ENCODE peak calls at places on chromosome 7, in eight cellular contexts. B is psoas muscle, U is tibial artery, J is lung, T is spleen, N is HCT116, P is small intestine, L is right cardiac atrium. Q is an unnamed sample.
A peak's percentile ranks its signal among the peaks of the same experiment; 100 is the strongest.

GRCh38 chr7:1555813-1556540 is at the start of gene TMEM184A:
- DNase-seq in U (no peak), N (peak; percentile 89), B (peak; percentile 67), L (peak; percentile 62), P (peak; percentile 97), T (no peak), J (peak; percentile 77), Q (no peak)

GRCh38 chr7:27103489-27104226 is 1.2 kb upstream of the HOXA2 start:
- DNase-seq in B (no peak), U (no peak), P (no peak), J (no peak), N (no peak), T (no peak), L (no peak), Q (peak; percentile 74)

GRCh38 chr7:1401011-1401410 is 58.3 kb downstream of the MICALL2 start:
- DNase-seq in L (no peak), T (no peak), N (peak; percentile 28), U (no peak), J (no peak), B (no peak), P (no peak), Q (no peak)

GRCh38 chr7:155371884-155372781 is 74.5 kb downstream of the INSIG1 start:
- DNase-seq in U (no peak), T (peak; percentile 82), L (no peak), J (no peak), N (no peak), B (no peak), P (no peak), Q (no peak)

GRCh38 chr7:29620531-29620930 is 56.9 kb downstream of the PRR15 start:
- DNase-seq in L (no peak), U (no peak), B (no peak), J (no peak), N (no peak), P (no peak), T (no peak), Q (no peak)

GRCh38 chr7:20330176-20330796 is 414 bp upstream of the ITGB8 start:
- DNase-seq in B (peak; percentile 77), U (peak; percentile 86), T (peak; percentile 88), N (no peak), J (peak; percentile 85), P (peak; percentile 81), L (peak; percentile 95), Q (peak; percentile 93)

GRCh38 chr7:19754521-19755116 is 18.8 kb downstream of the TMEM196 start:
- DNase-seq in B (no peak), J (no peak), T (no peak), N (peak; percentile 51), U (no peak), L (no peak), P (peak; percentile 45), Q (no peak)

GRCh38 chr7:55423891-55424290 is 58.8 kb downstream of the LANCL2 start:
- DNase-seq in N (no peak), L (no peak), U (no peak), J (no peak), P (peak; percentile 24), T (no peak), B (no peak), Q (no peak)

GRCh38 chr7:7970620-7971307 is 2.2 kb downstream of the GLCCI1 start:
- DNase-seq in U (no peak), B (no peak), T (no peak), L (no peak), N (no peak), P (peak; percentile 23), J (no peak), Q (no peak)

GRCh38 chr7:142887282-142888015 is 1.9 kb upstream of the TRPV6 start:
- DNase-seq in T (peak; percentile 13), B (no peak), U (peak; percentile 14), J (no peak), N (no peak), L (no peak), P (no peak), Q (no peak)

GRCh38 chr7:29005829-29006228 is 47.7 kb upstream of the TRIL start:
- DNase-seq in N (no peak), B (no peak), T (no peak), P (peak; percentile 64), U (no peak), L (no peak), J (no peak), Q (no peak)

GRCh38 chr7:353746-354325 is 63.9 kb downstream of the FOXL3 start:
- DNase-seq in N (no peak), L (peak; percentile 53), U (no peak), J (no peak), P (no peak), T (peak; percentile 91), B (peak; percentile 64), Q (no peak)

GRCh38 chr7:108497082-108497725 is 28.7 kb downstream of the PNPLA8 start:
- DNase-seq in U (peak; percentile 41), T (no peak), N (peak; percentile 40), B (no peak), P (peak; percentile 45), L (no peak), J (peak; percentile 32), Q (no peak)

GRCh38 chr7:20596653-20597052 is 18.8 kb upstream of the ABCB5 start:
- DNase-seq in N (no peak), U (no peak), L (no peak), B (no peak), P (no peak), J (no peak), T (no peak), Q (no peak)

GRCh38 chr7:136652635-136653370 is 215.6 kb upstream of the CHRM2 start:
- DNase-seq in P (no peak), N (no peak), B (no peak), L (no peak), T (no peak), U (no peak), J (no peak), Q (no peak)

GRCh38 chr7:110595694-110596093 is 495.2 kb upstream of the LRRN3 start:
- DNase-seq in N (no peak), J (no peak), U (no peak), L (no peak), T (no peak), P (no peak), B (no peak), Q (no peak)

GRCh38 chr7:84603545-84603944 is 409.0 kb upstream of the SEMA3A start:
- DNase-seq in B (no peak), J (no peak), P (no peak), U (no peak), L (no peak), T (no peak), N (no peak), Q (no peak)

GRCh38 chr7:158251061-158251965 is 336.3 kb downstream of the PTPRN2 start:
- DNase-seq in N (no peak), L (no peak), T (peak; percentile 22), J (no peak), U (peak; percentile 9), B (no peak), P (no peak), Q (no peak)

GRCh38 chr7:86653919-86654659 is 10.4 kb downstream of the GRM3 start:
- DNase-seq in T (no peak), U (no peak), B (no peak), L (peak; percentile 64), P (no peak), N (no peak), J (peak; percentile 49), Q (no peak)

GRCh38 chr7:1535695-1536094 is 5.2 kb downstream of the MAFK start:
- DNase-seq in J (no peak), T (peak; percentile 71), U (no peak), B (no peak), L (peak; percentile 66), P (no peak), N (no peak), Q (peak; percentile 67)

GRCh38 chr7:113710310-113711106 is 208.3 kb downstream of the PPP1R3A start:
- DNase-seq in T (no peak), L (no peak), J (peak; percentile 52), B (no peak), P (peak; percentile 76), N (peak; percentile 85), U (no peak), Q (no peak)

DNA sequence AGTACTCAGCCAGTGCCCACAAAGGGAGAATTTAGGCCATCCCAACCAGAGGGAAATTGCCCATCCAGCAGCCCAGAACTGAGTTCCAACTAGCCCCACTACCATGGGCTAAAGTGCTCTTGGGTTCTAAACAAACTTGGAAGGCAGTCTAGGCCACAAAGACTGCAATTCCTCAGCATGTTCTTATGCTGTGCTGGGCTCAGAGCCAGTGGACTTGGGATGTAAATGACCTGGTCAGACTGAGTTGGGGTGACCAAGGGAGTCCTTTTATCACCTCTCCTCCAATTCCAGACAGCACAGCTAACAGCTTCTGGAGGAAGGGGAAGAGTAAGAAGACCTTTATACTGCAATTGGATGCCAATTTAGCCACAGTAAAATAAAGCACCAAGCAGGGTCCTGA is 607.2 kb upstream of the KCND2 start:
- DNase-seq in T (no peak), U (no peak), B (no peak), P (no peak), N (no peak), L (no peak), J (no peak), Q (no peak)
- H3K27ac ChIP-seq in T (no peak overlapping the region), U (no peak overlapping the region), B (no peak overlapping the region), P (no peak overlapping the region), N (no peak overlapping the region), L (no peak overlapping the region), J (no peak overlapping the region), Q (no peak overlapping the region)

GRCh38 chr7:95011156-95011928 is 103.9 kb downstream of the PPP1R9A start:
- DNase-seq in B (no peak), L (no peak), P (no peak), J (no peak), U (no peak), N (no peak), T (no peak), Q (no peak)
- H3K27ac ChIP-seq in B (no peak overlapping the region), L (no peak overlapping the region), P (no peak overlapping the region), J (no peak overlapping the region), U (no peak overlapping the region), N (no peak overlapping the region), T (no peak overlapping the region), Q (no peak overlapping the region)

GRCh38 chr7:5278781-5279180 is 4.0 kb upstream of the SLC29A4 start:
- DNase-seq in L (no peak), U (no peak), T (no peak), J (no peak), P (no peak), N (no peak), B (no peak), Q (no peak)

GRCh38 chr7:5279734-5280133 is 3.0 kb upstream of the SLC29A4 start:
- DNase-seq in L (peak; percentile 7), U (no peak), T (no peak), B (no peak), N (no peak), P (no peak), J (no peak), Q (no peak)

GRCh38 chr7:5284304-5285281 is 1.9 kb downstream of the SLC29A4 start:
- DNase-seq in U (no peak), B (no peak), N (peak; percentile 54), P (peak; percentile 44), L (peak; percentile 75), J (peak; percentile 33), T (no peak), Q (no peak)

GRCh38 chr7:5283421-5284303 is 919 bp downstream of the SLC29A4 start:
- DNase-seq in U (no peak), P (no peak), B (no peak), N (no peak), J (no peak), T (no peak), L (no peak), Q (no peak)

GRCh38 chr7:5282464-5283316 is at the start of gene SLC29A4:
- DNase-seq in T (no peak), B (peak; percentile 51), U (no peak), P (peak; percentile 47), N (peak; percentile 13), L (peak; percentile 85), J (no peak), Q (no peak)
- H3K27ac ChIP-seq in T (no peak within 1 kb of the TSS), B (no peak within 1 kb of the TSS), U (no peak within 1 kb of the TSS), P (no peak within 1 kb of the TSS), N (peak within 1 kb of the TSS; percentile 40), L (no peak within 1 kb of the TSS), J (no peak within 1 kb of the TSS), Q (no peak within 1 kb of the TSS)

GRCh38 chr7:42932861-42933591 is 850 bp downstream of the MRPL32 start:
- DNase-seq in J (no peak), N (no peak), T (no peak), P (no peak), L (peak; percentile 62), B (no peak), U (no peak), Q (no peak)
- H3K27ac ChIP-seq in J (peak overlapping the region; percentile 95), N (peak overlapping the region; percentile 24), T (peak overlapping the region; percentile 88), P (peak overlapping the region; percentile 21), L (peak overlapping the region; percentile 89), B (peak overlapping the region; percentile 88), U (peak overlapping the region; percentile 74), Q (peak overlapping the region; percentile 93)

Q was measured in sigmoid colon.